ENCODE peak calls at places on chromosome 21, in seven cellular contexts. One of them, this sample, is unnamed.

GRCh38 chr21:14303731-14304488 is 79.0 kb downstream of the HSPA13 start:
- DNase-seq in dorsolateral prefrontal cortex: no peak
- DNase-seq in H9: no peak
- DNase-seq in neural crest cell: no peak
- DNase-seq in CD4-positive, alpha-beta T cell: no peak
- DNase-seq in IMR-90: no peak
- DNase-seq in psoas muscle: no peak
- DNase-seq in this sample: no peak

GRCh38 chr21:36589352-36589971 is 109.5 kb upstream of the SIM2 start:
- DNase-seq in dorsolateral prefrontal cortex: no peak
- DNase-seq in H9: peak
- DNase-seq in neural crest cell: no peak
- DNase-seq in CD4-positive, alpha-beta T cell: no peak
- DNase-seq in IMR-90: peak
- DNase-seq in psoas muscle: peak
- DNase-seq in this sample: peak

GRCh38 chr21:17402885-17403477 is 109.9 kb upstream of the CXADR start:
- DNase-seq in dorsolateral prefrontal cortex: no peak
- DNase-seq in H9: no peak
- DNase-seq in neural crest cell: no peak
- DNase-seq in CD4-positive, alpha-beta T cell: no peak
- DNase-seq in IMR-90: peak
- DNase-seq in psoas muscle: no peak
- DNase-seq in this sample: no peak

GRCh38 chr21:14691924-14692323 is 145.8 kb upstream of the SAMSN1 start:
- DNase-seq in dorsolateral prefrontal cortex: no peak
- DNase-seq in H9: no peak
- DNase-seq in neural crest cell: no peak
- DNase-seq in CD4-positive, alpha-beta T cell: no peak
- DNase-seq in IMR-90: no peak
- DNase-seq in psoas muscle: no peak
- DNase-seq in this sample: no peak

GRCh38 chr21:44885615-44886014 is 12.1 kb upstream of the PTTG1IP start:
- DNase-seq in dorsolateral prefrontal cortex: no peak
- DNase-seq in H9: no peak
- DNase-seq in neural crest cell: no peak
- DNase-seq in CD4-positive, alpha-beta T cell: no peak
- DNase-seq in IMR-90: no peak
- DNase-seq in psoas muscle: no peak
- DNase-seq in this sample: no peak

GRCh38 chr21:37620401-37620800 is 253.8 kb downstream of the DYRK1A start:
- DNase-seq in dorsolateral prefrontal cortex: no peak
- DNase-seq in H9: no peak
- DNase-seq in neural crest cell: no peak
- DNase-seq in CD4-positive, alpha-beta T cell: no peak
- DNase-seq in IMR-90: no peak
- DNase-seq in psoas muscle: no peak
- DNase-seq in this sample: no peak

GRCh38 chr21:15486460-15487241 is 243.1 kb upstream of the USP25 start:
- DNase-seq in dorsolateral prefrontal cortex: no peak
- DNase-seq in H9: no peak
- DNase-seq in neural crest cell: no peak
- DNase-seq in CD4-positive, alpha-beta T cell: no peak
- DNase-seq in IMR-90: no peak
- DNase-seq in psoas muscle: no peak
- DNase-seq in this sample: no peak

GRCh38 chr21:38859852-38860251 is 54.1 kb downstream of the ETS2 start:
- DNase-seq in dorsolateral prefrontal cortex: no peak
- DNase-seq in H9: no peak
- DNase-seq in neural crest cell: no peak
- DNase-seq in CD4-positive, alpha-beta T cell: no peak
- DNase-seq in IMR-90: peak
- DNase-seq in psoas muscle: no peak
- DNase-seq in this sample: no peak

GRCh38 chr21:44924611-44925010 is 3.9 kb upstream of the ITGB2 start:
- DNase-seq in dorsolateral prefrontal cortex: no peak
- DNase-seq in H9: no peak
- DNase-seq in neural crest cell: no peak
- DNase-seq in CD4-positive, alpha-beta T cell: no peak
- DNase-seq in IMR-90: no peak
- DNase-seq in psoas muscle: no peak
- DNase-seq in this sample: no peak

GRCh38 chr21:45439171-45439872 is 34.4 kb downstream of the COL18A1 start:
- DNase-seq in dorsolateral prefrontal cortex: peak
- DNase-seq in H9: peak
- DNase-seq in neural crest cell: peak
- DNase-seq in CD4-positive, alpha-beta T cell: peak
- DNase-seq in IMR-90: peak
- DNase-seq in psoas muscle: peak
- DNase-seq in this sample: peak

GRCh38 chr21:37855568-37856391 is 60.5 kb downstream of the KCNJ6 start:
- DNase-seq in dorsolateral prefrontal cortex: no peak
- DNase-seq in H9: no peak
- DNase-seq in neural crest cell: no peak
- DNase-seq in CD4-positive, alpha-beta T cell: no peak
- DNase-seq in IMR-90: peak
- DNase-seq in psoas muscle: no peak
- DNase-seq in this sample: peak

GRCh38 chr21:31117046-31117916 is 79.0 kb upstream of the KRTAP19-8 start:
- DNase-seq in dorsolateral prefrontal cortex: no peak
- DNase-seq in H9: no peak
- DNase-seq in neural crest cell: no peak
- DNase-seq in CD4-positive, alpha-beta T cell: no peak
- DNase-seq in IMR-90: peak
- DNase-seq in psoas muscle: no peak
- DNase-seq in this sample: no peak

GRCh38 chr21:39094847-39095525 is 88.3 kb downstream of the PSMG1 start:
- DNase-seq in dorsolateral prefrontal cortex: no peak
- DNase-seq in H9: no peak
- DNase-seq in neural crest cell: no peak
- DNase-seq in CD4-positive, alpha-beta T cell: no peak
- DNase-seq in IMR-90: peak
- DNase-seq in psoas muscle: no peak
- DNase-seq in this sample: no peak

GRCh38 chr21:25836396-25836795 is 101.6 kb downstream of the GABPA start:
- DNase-seq in dorsolateral prefrontal cortex: no peak
- DNase-seq in H9: no peak
- DNase-seq in neural crest cell: no peak
- DNase-seq in CD4-positive, alpha-beta T cell: no peak
- DNase-seq in IMR-90: no peak
- DNase-seq in psoas muscle: no peak
- DNase-seq in this sample: no peak

GRCh38 chr21:28541371-28542112 is 451.1 kb downstream of the LTN1 start:
- DNase-seq in dorsolateral prefrontal cortex: no peak
- DNase-seq in H9: no peak
- DNase-seq in neural crest cell: no peak
- DNase-seq in CD4-positive, alpha-beta T cell: no peak
- DNase-seq in IMR-90: no peak
- DNase-seq in psoas muscle: no peak
- DNase-seq in this sample: no peak

GRCh38 chr21:35039595-35040291 is 9.4 kb downstream of the RUNX1 start:
- DNase-seq in dorsolateral prefrontal cortex: no peak
- DNase-seq in H9: no peak
- DNase-seq in neural crest cell: no peak
- DNase-seq in CD4-positive, alpha-beta T cell: no peak
- DNase-seq in IMR-90: no peak
- DNase-seq in psoas muscle: no peak
- DNase-seq in this sample: no peak

GRCh38 chr21:41725421-41726021 is 41.3 kb downstream of the RIPK4 start:
- DNase-seq in dorsolateral prefrontal cortex: no peak
- DNase-seq in H9: no peak
- DNase-seq in neural crest cell: no peak
- DNase-seq in CD4-positive, alpha-beta T cell: no peak
- DNase-seq in IMR-90: no peak
- DNase-seq in psoas muscle: no peak
- DNase-seq in this sample: no peak

GRCh38 chr21:41727784-41728763 is 38.8 kb downstream of the RIPK4 start:
- DNase-seq in dorsolateral prefrontal cortex: no peak
- DNase-seq in H9: no peak
- DNase-seq in neural crest cell: no peak
- DNase-seq in CD4-positive, alpha-beta T cell: no peak
- DNase-seq in IMR-90: no peak
- DNase-seq in psoas muscle: no peak
- DNase-seq in this sample: no peak

GRCh38 chr21:41726058-41726558 is 40.7 kb downstream of the RIPK4 start:
- DNase-seq in dorsolateral prefrontal cortex: no peak
- DNase-seq in H9: no peak
- DNase-seq in neural crest cell: no peak
- DNase-seq in CD4-positive, alpha-beta T cell: no peak
- DNase-seq in IMR-90: no peak
- DNase-seq in psoas muscle: no peak
- DNase-seq in this sample: no peak

GRCh38 chr21:41726630-41726969 is 40.3 kb downstream of the RIPK4 start:
- DNase-seq in dorsolateral prefrontal cortex: no peak
- DNase-seq in H9: no peak
- DNase-seq in neural crest cell: no peak
- DNase-seq in CD4-positive, alpha-beta T cell: no peak
- DNase-seq in IMR-90: no peak
- DNase-seq in psoas muscle: no peak
- DNase-seq in this sample: no peak

DNA sequence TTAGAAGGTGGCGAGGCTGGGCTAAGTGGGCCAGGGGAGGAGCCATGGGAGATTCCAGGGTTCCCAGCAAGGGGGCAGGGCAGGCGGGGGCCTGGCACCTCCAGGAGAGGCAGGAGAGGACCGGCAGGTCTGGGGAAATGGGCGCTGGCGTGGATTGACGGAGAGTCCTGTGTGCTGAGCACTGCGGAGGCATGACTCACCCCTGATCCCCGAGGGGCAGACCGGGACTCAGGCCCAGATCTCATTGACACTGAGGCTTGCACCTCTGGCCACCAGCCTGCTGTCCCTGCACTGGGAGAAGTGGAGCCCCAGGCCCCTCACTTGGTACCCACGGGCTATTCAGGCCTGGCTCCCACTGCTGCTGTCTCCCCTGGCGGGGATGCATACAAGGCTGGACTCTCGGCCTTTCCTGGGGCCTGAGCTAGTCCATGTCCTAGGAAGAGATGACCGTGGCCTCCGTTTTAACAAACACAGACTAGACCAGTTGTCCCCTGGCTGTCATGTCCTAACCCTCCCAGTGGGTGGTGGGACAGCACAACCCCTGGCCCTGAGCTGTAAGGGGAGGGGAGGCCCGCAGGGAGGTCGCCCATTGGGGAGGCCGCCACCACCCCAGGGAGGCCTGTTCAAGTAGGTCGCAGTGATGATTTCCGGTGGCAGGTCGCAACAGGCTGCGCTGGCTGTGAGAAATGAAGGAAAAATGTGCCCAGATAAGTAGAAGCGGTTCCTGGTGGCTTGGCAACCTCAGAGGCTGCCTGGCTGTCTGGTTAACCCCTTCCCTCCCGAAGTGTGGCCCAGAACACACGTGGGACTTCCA is 39.7 kb downstream of the RIPK4 start:
- DNase-seq in dorsolateral prefrontal cortex: no peak
- DNase-seq in H9: no peak
- DNase-seq in neural crest cell: no peak
- DNase-seq in CD4-positive, alpha-beta T cell: no peak
- DNase-seq in IMR-90: peak
- DNase-seq in psoas muscle: peak
- DNase-seq in this sample: peak
- TF ChIP-seq CTCF in dorsolateral prefrontal cortex: no peak
- TF ChIP-seq CTCF in H9: no peak
- TF ChIP-seq CTCF in neural crest cell: no peak
- TF ChIP-seq CTCF in CD4-positive, alpha-beta T cell: no peak
- TF ChIP-seq CTCF in IMR-90: no peak
- TF ChIP-seq CTCF in psoas muscle: no peak
- TF ChIP-seq CTCF in this sample: no peak

GRCh38 chr21:22791986-22792560 is 1793.9 kb downstream of the NCAM2 start:
- DNase-seq in dorsolateral prefrontal cortex: no peak
- DNase-seq in H9: no peak
- DNase-seq in neural crest cell: peak
- DNase-seq in CD4-positive, alpha-beta T cell: no peak
- DNase-seq in IMR-90: peak
- DNase-seq in psoas muscle: no peak
- DNase-seq in this sample: peak
- TF ChIP-seq CTCF in dorsolateral prefrontal cortex: peak
- TF ChIP-seq CTCF in H9: peak
- TF ChIP-seq CTCF in neural crest cell: peak
- TF ChIP-seq CTCF in CD4-positive, alpha-beta T cell: peak
- TF ChIP-seq CTCF in IMR-90: peak
- TF ChIP-seq CTCF in psoas muscle: peak
- TF ChIP-seq CTCF in this sample: peak

DNA sequence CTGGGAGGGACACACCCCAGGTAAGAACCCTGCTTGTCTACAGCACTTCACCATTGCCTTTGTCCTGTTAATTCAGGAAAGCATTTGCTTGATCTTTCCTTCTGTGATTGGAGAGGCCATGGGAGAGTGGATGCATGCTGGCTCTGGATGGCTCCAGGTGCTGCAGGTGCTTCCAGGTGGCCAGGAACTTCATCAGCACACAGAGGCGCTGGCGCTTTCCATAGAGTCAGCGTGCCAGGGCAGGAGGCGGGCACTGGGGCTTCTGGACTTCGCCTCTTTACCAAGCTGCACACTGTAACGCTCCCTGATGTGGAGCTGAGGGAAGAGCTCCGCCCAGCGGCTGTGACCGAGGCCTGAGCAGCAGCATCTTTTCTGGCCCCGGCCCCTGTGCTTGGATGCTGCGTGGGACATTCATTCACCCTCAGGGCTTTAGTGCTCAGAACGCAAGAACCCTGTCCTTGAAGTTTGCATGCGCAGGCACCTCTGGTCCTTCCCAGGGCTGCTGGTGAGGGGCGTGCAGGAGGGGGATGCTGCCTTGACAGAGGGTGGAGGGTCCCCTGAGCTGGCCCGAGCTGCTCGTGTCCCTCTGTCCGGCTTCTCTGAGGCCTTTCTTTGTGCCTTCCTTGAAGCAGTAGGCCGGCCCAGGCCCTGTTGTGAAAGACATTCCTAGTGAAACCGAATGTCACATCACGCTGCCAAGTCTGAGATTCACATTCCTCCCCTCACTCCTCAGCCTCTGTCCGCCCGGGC is 1.6 kb upstream of the MX2 start:
- DNase-seq in dorsolateral prefrontal cortex: no peak
- DNase-seq in H9: peak
- DNase-seq in neural crest cell: no peak
- DNase-seq in CD4-positive, alpha-beta T cell: no peak
- DNase-seq in IMR-90: peak
- DNase-seq in psoas muscle: peak
- DNase-seq in this sample: no peak
- TF ChIP-seq CTCF in dorsolateral prefrontal cortex: no peak
- TF ChIP-seq CTCF in H9: peak
- TF ChIP-seq CTCF in neural crest cell: peak
- TF ChIP-seq CTCF in CD4-positive, alpha-beta T cell: no peak
- TF ChIP-seq CTCF in IMR-90: no peak
- TF ChIP-seq CTCF in psoas muscle: no peak
- TF ChIP-seq CTCF in this sample: peak

GRCh38 chr21:43712268-43712942 is 6.5 kb upstream of the PDXK start:
- DNase-seq in dorsolateral prefrontal cortex: no peak
- DNase-seq in H9: peak
- DNase-seq in neural crest cell: no peak
- DNase-seq in CD4-positive, alpha-beta T cell: no peak
- DNase-seq in IMR-90: peak
- DNase-seq in psoas muscle: no peak
- DNase-seq in this sample: no peak
- TF ChIP-seq CTCF in dorsolateral prefrontal cortex: no peak
- TF ChIP-seq CTCF in H9: no peak
- TF ChIP-seq CTCF in neural crest cell: no peak
- TF ChIP-seq CTCF in CD4-positive, alpha-beta T cell: no peak
- TF ChIP-seq CTCF in IMR-90: no peak
- TF ChIP-seq CTCF in psoas muscle: no peak
- TF ChIP-seq CTCF in this sample: no peak

GRCh38 chr21:42360317-42360716 is 6.0 kb downstream of the TFF1 start:
- DNase-seq in dorsolateral prefrontal cortex: no peak
- DNase-seq in H9: no peak
- DNase-seq in neural crest cell: no peak
- DNase-seq in CD4-positive, alpha-beta T cell: no peak
- DNase-seq in IMR-90: no peak
- DNase-seq in psoas muscle: no peak
- DNase-seq in this sample: no peak
- TF ChIP-seq CTCF in dorsolateral prefrontal cortex: no peak
- TF ChIP-seq CTCF in H9: peak
- TF ChIP-seq CTCF in neural crest cell: peak
- TF ChIP-seq CTCF in CD4-positive, alpha-beta T cell: no peak
- TF ChIP-seq CTCF in IMR-90: no peak
- TF ChIP-seq CTCF in psoas muscle: no peak
- TF ChIP-seq CTCF in this sample: no peak

This sample was measured in AG09319.